ENCODE peak calls at places on chromosomes 7 and 10, in eight cellular contexts. R is fibroblast of pulmonary artery, G is left ventricle myocardium inferior, B is PC-3, O is endothelial cell, T is cardiac muscle cell, S is GM10248, I is fibroblast of lung. J is an unnamed sample.

GRCh38 chr7:136251826-136252225 is 274.7 kb upstream of the MTPN start:
- DNase-seq in B (no peak), S (no peak), T (no peak), G (no peak), I (peak; percentile 18), O (no peak), R (no peak), J (no peak)

GRCh38 chr10:70604106-70604505 is 1.6 kb upstream of the PRF1 start:
- DNase-seq in B (no peak), O (no peak), R (no peak), S (no peak), T (no peak), G (no peak), I (no peak), J (no peak)

GRCh38 chr7:1243964-1244416 is 11.3 kb downstream of the UNCX start:
- DNase-seq in S (no peak), B (no peak), O (no peak), I (no peak), R (no peak), T (no peak), G (no peak), J (no peak)

GRCh38 chr10:17742918-17743317 is 9.1 kb upstream of the TMEM236 start:
- DNase-seq in S (peak; percentile 59), I (peak; percentile 29), T (peak; percentile 76), R (peak; percentile 77), G (peak; percentile 45), O (peak; percentile 66), B (peak; percentile 49), J (peak; percentile 62)

GRCh38 chr10:79449181-79450146 is 4.0 kb upstream of the ZCCHC24 start:
- DNase-seq in B (peak; percentile 88), I (no peak), T (no peak), R (no peak), O (no peak), S (no peak), G (no peak), J (no peak)

GRCh38 chr10:7373039-7373438 is 37.8 kb downstream of the SFMBT2 start:
- DNase-seq in S (no peak), I (no peak), R (no peak), T (no peak), O (no peak), B (no peak), G (no peak), J (no peak)

GRCh38 chr7:53218730-53219504 is 183.5 kb downstream of the POM121L12 start:
- DNase-seq in S (no peak), I (no peak), R (no peak), O (peak; percentile 30), B (no peak), G (peak; percentile 22), T (no peak), J (no peak)

GRCh38 chr7:35430547-35431153 is 176.8 kb upstream of the TBX20 start:
- DNase-seq in R (peak; percentile 11), G (no peak), S (no peak), T (peak; percentile 21), B (peak; percentile 52), O (no peak), I (no peak), J (peak; percentile 39)

GRCh38 chr7:134792968-134793367 is 13.5 kb downstream of the CALD1 start:
- DNase-seq in G (peak; percentile 48), I (peak; percentile 80), B (no peak), O (no peak), R (peak; percentile 73), T (peak; percentile 95), S (no peak), J (no peak)

GRCh38 chr7:126574276-126574675 is 678.5 kb downstream of the GRM8 start:
- DNase-seq in G (no peak), R (peak; percentile 29), O (no peak), B (peak; percentile 41), T (no peak), I (peak; percentile 83), S (no peak), J (peak; percentile 73)

GRCh38 chr10:69318997-69319727 is 40.9 kb downstream of the HK1 start:
- DNase-seq in G (peak; percentile 88), I (peak; percentile 67), R (peak; percentile 68), S (peak; percentile 69), O (peak; percentile 56), T (peak; percentile 68), B (peak; percentile 76), J (peak; percentile 61)

GRCh38 chr10:111762114-111762513 is 421.5 kb downstream of the GPAM start:
- DNase-seq in B (no peak), O (no peak), T (no peak), R (no peak), I (no peak), S (no peak), G (no peak), J (no peak)

GRCh38 chr7:96236198-96237039 is 85.5 kb downstream of the SLC25A13 start:
- DNase-seq in R (peak; percentile 97), B (peak; percentile 31), T (peak; percentile 96), G (peak; percentile 47), S (no peak), O (no peak), I (peak; percentile 94), J (peak; percentile 84)

GRCh38 chr7:2540133-2540532 is 15.2 kb downstream of the BRAT1 start:
- DNase-seq in T (no peak), B (no peak), O (no peak), I (no peak), S (no peak), G (no peak), R (no peak), J (no peak)

GRCh38 chr10:110898391-110898790 is 20.6 kb downstream of the BBIP1 start:
- DNase-seq in I (peak; percentile 23), G (no peak), R (no peak), O (no peak), B (no peak), T (no peak), S (no peak), J (no peak)

GRCh38 chr7:87628780-87629569 is 777 bp downstream of the RUNDC3B start:
- DNase-seq in G (no peak), B (no peak), I (peak; percentile 15), O (peak; percentile 20), T (peak; percentile 9), R (peak; percentile 2), S (peak; percentile 19), J (no peak)

GRCh38 chr10:60353519-60354258 is 36.0 kb downstream of the ANK3 start:
- DNase-seq in I (peak; percentile 4), O (no peak), S (no peak), T (peak; percentile 95), B (no peak), R (peak; percentile 83), G (peak; percentile 37), J (peak; percentile 18)

DNA sequence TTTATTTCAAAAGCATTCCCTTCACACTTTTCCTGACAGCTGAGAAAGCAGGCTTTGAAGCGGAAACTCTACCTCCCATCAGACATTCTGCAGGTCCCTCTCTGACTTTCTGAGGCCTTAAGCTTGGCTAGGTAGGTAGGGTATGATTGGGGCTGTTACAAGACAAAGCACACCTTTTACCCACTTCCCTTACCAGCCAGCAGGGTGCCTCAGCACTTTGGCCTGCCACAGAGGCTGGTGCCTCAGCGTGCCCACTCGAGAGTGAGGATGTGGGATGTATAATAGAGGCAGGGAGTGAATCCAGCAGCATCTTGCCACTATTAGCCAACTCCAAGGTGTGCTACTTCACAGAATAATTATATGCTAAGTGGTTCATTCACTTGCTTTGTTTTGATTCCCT is 70.3 kb upstream of the PDE1C start:
- DNase-seq in G (no peak), B (no peak), R (no peak), S (no peak), O (no peak), I (no peak), T (no peak), J (no peak)
- TF ChIP-seq CTCF in G (peak; percentile 31), B (peak; percentile 15), R (peak; percentile 2), S (no peak), O (no peak), I (no peak), T (no peak), J (no peak)

GRCh38 chr7:148684289-148684688 is 14.4 kb upstream of the CUL1 start:
- DNase-seq in O (no peak), S (no peak), T (no peak), B (no peak), R (no peak), G (no peak), I (no peak), J (no peak)
- TF ChIP-seq CTCF in O (no peak), S (no peak), T (no peak), B (no peak), R (no peak), G (no peak), I (no peak), J (no peak)

GRCh38 chr10:11473128-11473760 is 138.2 kb downstream of the USP6NL start:
- DNase-seq in O (no peak), B (no peak), R (no peak), I (peak; percentile 33), S (no peak), T (peak; percentile 28), G (no peak), J (no peak)

GRCh38 chr10:11478807-11479206 is 132.6 kb downstream of the USP6NL start:
- DNase-seq in O (no peak), T (no peak), G (no peak), S (no peak), B (no peak), R (no peak), I (no peak), J (no peak)

GRCh38 chr10:11479307-11479706 is 132.1 kb downstream of the USP6NL start:
- DNase-seq in R (no peak), I (no peak), O (no peak), B (no peak), S (no peak), G (no peak), T (no peak), J (no peak)

GRCh38 chr10:11472158-11472753 is 139.2 kb downstream of the USP6NL start:
- DNase-seq in O (peak; percentile 78), B (peak; percentile 59), I (peak; percentile 37), S (peak; percentile 73), R (peak; percentile 65), G (peak; percentile 48), T (peak; percentile 53), J (peak; percentile 71)

DNA sequence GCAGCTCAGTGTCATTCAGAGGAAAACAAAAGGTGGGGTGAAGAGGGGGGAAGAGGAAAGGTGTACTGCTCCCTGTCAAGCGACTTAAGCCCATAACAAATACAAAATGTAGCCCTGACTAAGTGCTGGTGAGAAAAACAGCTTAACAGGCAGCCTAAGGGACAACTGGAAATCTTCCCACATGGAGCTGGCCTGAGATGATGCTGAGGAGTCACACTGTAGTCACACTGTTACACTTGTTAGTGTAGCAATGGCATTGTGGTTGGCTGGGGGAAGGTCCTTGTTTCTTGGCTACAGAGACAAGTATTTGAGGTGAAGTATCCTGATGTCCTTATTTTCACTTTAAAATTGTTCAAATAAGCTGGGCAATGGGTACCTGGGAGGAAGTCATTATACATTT is 135.4 kb downstream of the USP6NL start:
- DNase-seq in R (no peak), I (peak; percentile 5), T (no peak), G (no peak), B (no peak), O (no peak), S (no peak), J (no peak)
- TF ChIP-seq CTCF in R (no peak), I (no peak), T (no peak), G (no peak), B (no peak), O (no peak), S (no peak), J (no peak)

DNA sequence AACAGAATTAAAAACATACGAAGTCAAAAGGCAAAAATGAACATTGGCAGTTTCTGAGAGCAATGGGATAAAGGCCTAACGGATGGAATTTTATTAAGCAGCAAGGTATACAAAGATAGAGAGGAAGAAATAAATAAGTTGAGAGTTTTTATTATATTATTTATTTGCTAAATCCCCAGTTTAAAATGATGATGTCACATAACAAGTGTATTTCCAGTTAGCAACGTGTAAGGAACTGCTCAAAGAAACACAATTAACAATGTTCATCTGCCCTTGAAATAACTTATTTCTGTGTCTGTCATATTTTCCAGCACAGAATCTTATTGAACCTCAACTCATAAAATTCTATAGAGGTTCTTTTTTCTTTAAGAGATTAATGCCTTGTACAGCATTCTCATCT is 108.6 kb upstream of the TMEM106B start:
- DNase-seq in B (no peak), T (no peak), G (no peak), I (no peak), O (no peak), S (no peak), R (no peak), J (no peak)
- TF ChIP-seq CTCF in B (no peak), T (no peak), G (no peak), I (no peak), O (no peak), S (no peak), R (no peak), J (no peak)

J was measured in MCF 10A.